ENCODE peak calls at places on chromosomes 1 and 21, in seven cellular contexts. J is left ventricle myocardium inferior; S is upper lobe of right lung; H is CD4-positive, CD25-positive, alpha-beta regulatory T cell; V is colonic mucosa; G is GM23338; Z is prostate gland. M is an unnamed sample.

GRCh38 chr1:198680174-198680871 is 41.5 kb downstream of the PTPRC start:
- DNase-seq in J (no peak), S (no peak), H (no peak), V (no peak), G (no peak), Z (no peak), M (no peak)

GRCh38 chr1:159977364-159978106 is 23.5 kb upstream of the SLAMF9 start:
- DNase-seq in J (no peak), S (no peak), H (no peak), V (no peak), G (no peak), Z (no peak), M (no peak)

GRCh38 chr1:92711473-92712165 is 73.3 kb downstream of the EVI5 start:
- DNase-seq in J (no peak), S (no peak), H (no peak), V (no peak), G (no peak), Z (no peak), M (no peak)

GRCh38 chr1:115706774-115707425 is 61.6 kb downstream of the CASQ2 start:
- DNase-seq in J (no peak), S (no peak), H (peak), V (no peak), G (peak), Z (no peak), M (peak)

GRCh38 chr1:45864124-45864721 is 60.8 kb downstream of the MAST2 start:
- DNase-seq in J (no peak), S (no peak), H (no peak), V (no peak), G (no peak), Z (no peak), M (peak)

GRCh38 chr1:117661027-117661426 is 55.2 kb downstream of the TENT5C start:
- DNase-seq in J (no peak), S (no peak), H (peak), V (no peak), G (no peak), Z (no peak), M (no peak)

GRCh38 chr1:58922302-58923089 is 138.6 kb upstream of the JUN start:
- DNase-seq in J (peak), S (peak), H (peak), V (peak), G (no peak), Z (peak), M (peak)

GRCh38 chr1:30650038-30650958 is 73.1 kb downstream of the MATN1 start:
- DNase-seq in J (no peak), S (no peak), H (no peak), V (no peak), G (no peak), Z (no peak), M (no peak)

GRCh38 chr1:15102646-15103045 is 50.9 kb upstream of the TMEM51 start:
- DNase-seq in J (no peak), S (no peak), H (no peak), V (no peak), G (no peak), Z (no peak), M (no peak)

GRCh38 chr1:32215629-32216505 is 6.3 kb downstream of the TMEM234 start:
- DNase-seq in J (peak), S (no peak), H (peak), V (peak), G (peak), Z (peak), M (peak)

GRCh38 chr1:45346473-45346872 is 6.2 kb upstream of the MUTYH start:
- DNase-seq in J (no peak), S (no peak), H (no peak), V (no peak), G (no peak), Z (no peak), M (no peak)

GRCh38 chr1:86258106-86258505 is 101.5 kb upstream of the COL24A1 start:
- DNase-seq in J (no peak), S (no peak), H (no peak), V (no peak), G (no peak), Z (no peak), M (no peak)

GRCh38 chr1:39973503-39974135 is 18.7 kb downstream of the MFSD2A start:
- DNase-seq in J (peak), S (peak), H (peak), V (peak), G (peak), Z (peak), M (peak)

GRCh38 chr21:46161800-46162592 is 6.6 kb upstream of the FTCD start:
- DNase-seq in J (no peak), S (peak), H (no peak), V (peak), G (no peak), Z (peak), M (no peak)

GRCh38 chr21:28126521-28127317 is 866.0 kb downstream of the LTN1 start:
- DNase-seq in J (no peak), S (no peak), H (no peak), V (no peak), G (no peak), Z (no peak), M (no peak)

GRCh38 chr1:226627924-226628623 is 79.5 kb downstream of the STUM start:
- DNase-seq in J (no peak), S (peak), H (no peak), V (no peak), G (no peak), Z (no peak), M (no peak)

GRCh38 chr1:165070675-165071074 is 285.8 kb downstream of the LMX1A start:
- DNase-seq in J (no peak), S (no peak), H (no peak), V (no peak), G (peak), Z (no peak), M (no peak)

GRCh38 chr1:100320311-100321097 is 31.8 kb upstream of the CDC14A start:
- DNase-seq in J (no peak), S (no peak), H (no peak), V (no peak), G (no peak), Z (no peak), M (no peak)

GRCh38 chr1:234768569-234769283 is 158.7 kb upstream of the IRF2BP2 start:
- DNase-seq in J (no peak), S (no peak), H (peak), V (peak), G (no peak), Z (no peak), M (no peak)

GRCh38 chr1:212437179-212437798 is 4.6 kb downstream of the NENF start:
- DNase-seq in J (no peak), S (no peak), H (no peak), V (no peak), G (no peak), Z (no peak), M (no peak)

GRCh38 chr1:208977012-208977411 is 606.5 kb upstream of the CAMK1G start:
- DNase-seq in J (no peak), S (no peak), H (no peak), V (no peak), G (no peak), Z (no peak), M (no peak)

GRCh38 chr1:98221926-98222325 is 301.1 kb upstream of the DPYD start:
- DNase-seq in J (no peak), S (no peak), H (no peak), V (no peak), G (no peak), Z (no peak), M (peak)

GRCh38 chr21:36429672-36430546 is 44.7 kb downstream of the CHAF1B start:
- DNase-seq in J (peak), S (peak), H (peak), V (peak), G (peak), Z (peak), M (peak)

GRCh38 chr21:33455858-33456446 is 23.8 kb downstream of the TMEM50B start:
- DNase-seq in J (no peak), S (no peak), H (no peak), V (no peak), G (no peak), Z (no peak), M (no peak)

GRCh38 chr1:17280894-17281293 is 27.1 kb upstream of the PADI4 start:
- DNase-seq in J (no peak), S (peak), H (no peak), V (no peak), G (no peak), Z (no peak), M (no peak)

GRCh38 chr1:92487078-92487605 is 417 bp upstream of the GFI1 start:
- DNase-seq in J (no peak), S (no peak), H (no peak), V (no peak), G (no peak), Z (no peak), M (no peak)

GRCh38 chr1:108639899-108640560 is 20.9 kb downstream of the HENMT1 start:
- DNase-seq in J (no peak), S (no peak), H (peak), V (no peak), G (no peak), Z (no peak), M (no peak)

GRCh38 chr1:10341062-10341600 is 57.7 kb upstream of the PGD start:
- DNase-seq in J (no peak), S (no peak), H (no peak), V (peak), G (no peak), Z (no peak), M (no peak)

GRCh38 chr21:29261555-29262540 is 36.9 kb upstream of the BACH1 start:
- DNase-seq in J (no peak), S (no peak), H (no peak), V (no peak), G (no peak), Z (peak), M (no peak)

GRCh38 chr1:55718758-55719671 is 503.9 kb upstream of the USP24 start:
- DNase-seq in J (peak), S (peak), H (no peak), V (peak), G (peak), Z (no peak), M (peak)

GRCh38 chr1:183163311-183163710 is 22.8 kb upstream of the LAMC2 start:
- DNase-seq in J (no peak), S (no peak), H (no peak), V (no peak), G (no peak), Z (no peak), M (no peak)

GRCh38 chr1:6178751-6179563 is 1.2 kb downstream of the CHD5 start:
- DNase-seq in J (no peak), S (peak), H (no peak), V (no peak), G (peak), Z (no peak), M (no peak)

GRCh38 chr1:15522551-15522950 is 1.5 kb downstream of the CASP9 start:
- DNase-seq in J (no peak), S (no peak), H (no peak), V (no peak), G (no peak), Z (no peak), M (no peak)

GRCh38 chr1:233294991-233295774 is at the start of gene PCNX2:
- DNase-seq in J (no peak), S (peak), H (peak), V (peak), G (peak), Z (peak), M (peak)

GRCh38 chr1:67892451-67893125 is 59.3 kb upstream of the GNG12 start:
- DNase-seq in J (no peak), S (no peak), H (no peak), V (no peak), G (peak), Z (no peak), M (no peak)

GRCh38 chr1:31657972-31658510 is 13.4 kb upstream of the PEF1 start:
- DNase-seq in J (no peak), S (no peak), H (no peak), V (no peak), G (no peak), Z (no peak), M (no peak)

GRCh38 chr21:20943476-20944085 is 54.6 kb upstream of the NCAM2 start:
- DNase-seq in J (no peak), S (no peak), H (no peak), V (no peak), G (no peak), Z (no peak), M (no peak)

GRCh38 chr1:171357179-171357578 is 43.2 kb downstream of the FMO4 start:
- DNase-seq in J (no peak), S (no peak), H (no peak), V (no peak), G (no peak), Z (no peak), M (no peak)

GRCh38 chr1:222167111-222167510 is 380.8 kb downstream of the HHIPL2 start:
- DNase-seq in J (peak), S (no peak), H (peak), V (peak), G (peak), Z (peak), M (peak)

DNA sequence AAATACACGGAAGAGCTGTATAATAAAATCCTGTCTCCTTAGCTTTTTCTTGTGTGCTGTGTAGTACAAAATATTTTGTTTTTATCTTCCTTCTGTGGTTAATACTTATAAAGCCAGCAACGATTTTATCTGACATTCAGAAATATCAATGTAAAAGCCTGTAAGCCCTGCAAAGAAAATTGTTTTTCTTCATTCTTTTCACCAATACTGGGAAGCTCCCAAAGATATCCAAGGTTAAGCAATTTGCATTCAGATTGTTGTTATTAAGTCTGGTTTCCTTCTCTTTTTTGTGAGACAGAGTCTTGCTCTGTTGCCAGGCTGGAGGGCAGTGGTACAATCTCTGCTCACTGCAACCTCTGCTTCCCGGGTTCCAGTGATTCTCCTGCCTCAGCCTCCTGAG is 38.0 kb upstream of the KIF26B start:
- DNase-seq in J (no peak), S (no peak), H (no peak), V (no peak), G (no peak), Z (no peak), M (no peak)
- H3K4me3 ChIP-seq in J (no peak), S (no peak), H (no peak), V (no peak), G (no peak), Z (no peak), M (no peak)

DNA sequence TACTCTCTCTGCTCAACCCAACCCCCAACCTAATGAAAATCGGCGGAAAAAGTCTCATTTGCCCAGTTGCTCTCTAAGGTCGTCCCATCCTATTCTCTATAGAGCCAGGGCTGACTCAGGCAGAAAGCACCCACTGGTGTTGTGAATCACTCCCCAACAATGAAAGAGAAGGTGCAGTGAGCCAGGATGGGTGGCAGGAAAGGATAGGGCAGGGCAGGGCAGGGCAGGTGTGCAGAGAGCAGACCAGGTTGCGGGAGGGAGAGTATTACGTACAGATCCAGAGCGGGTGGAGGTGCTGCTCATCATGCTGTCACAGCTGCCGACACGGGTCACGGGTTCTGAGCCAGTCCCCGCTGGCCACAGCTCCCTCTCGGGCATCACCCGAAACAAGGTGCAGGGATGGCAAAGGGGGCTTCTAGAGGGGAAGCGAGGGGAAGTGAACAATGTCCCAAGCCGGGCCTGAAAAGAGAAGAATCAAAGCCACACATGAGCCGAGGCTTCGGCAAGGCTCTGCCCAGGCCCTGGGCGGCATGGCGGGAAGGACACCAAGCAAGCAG is 5.3 kb downstream of the C1orf116 start:
- DNase-seq in J (no peak), S (peak), H (no peak), V (peak), G (no peak), Z (no peak), M (no peak)
- H3K4me3 ChIP-seq in J (no peak), S (peak), H (no peak), V (no peak), G (no peak), Z (no peak), M (no peak)

GRCh38 chr1:50983403-50983802 is 13.4 kb downstream of the CDKN2C start:
- DNase-seq in J (no peak), S (no peak), H (no peak), V (no peak), G (no peak), Z (no peak), M (no peak)

GRCh38 chr1:50979964-50980363 is 9.9 kb downstream of the CDKN2C start:
- DNase-seq in J (no peak), S (no peak), H (no peak), V (no peak), G (no peak), Z (no peak), M (no peak)

GRCh38 chr1:50978852-50979781 is 9.1 kb downstream of the CDKN2C start:
- DNase-seq in J (no peak), S (no peak), H (peak), V (peak), G (no peak), Z (no peak), M (peak)

GRCh38 chr1:50980505-50980904 is 10.5 kb downstream of the CDKN2C start:
- DNase-seq in J (no peak), S (no peak), H (no peak), V (no peak), G (no peak), Z (no peak), M (peak)

GRCh38 chr1:50981741-50982140 is 11.7 kb downstream of the CDKN2C start:
- DNase-seq in J (no peak), S (no peak), H (no peak), V (no peak), G (no peak), Z (no peak), M (peak)
- H3K4me3 ChIP-seq in J (peak), S (no peak), H (no peak), V (no peak), G (no peak), Z (no peak), M (no peak)

GRCh38 chr1:154453155-154453554 is 48.0 kb downstream of the IL6R start:
- DNase-seq in J (no peak), S (no peak), H (no peak), V (no peak), G (no peak), Z (no peak), M (no peak)
- H3K4me3 ChIP-seq in J (no peak), S (no peak), H (no peak), V (no peak), G (no peak), Z (no peak), M (no peak)

GRCh38 chr1:169727307-169727706 is 6.6 kb downstream of the SELE start:
- DNase-seq in J (no peak), S (no peak), H (no peak), V (peak), G (no peak), Z (no peak), M (no peak)

GRCh38 chr1:169726851-169727250 is 7.0 kb downstream of the SELE start:
- DNase-seq in J (no peak), S (no peak), H (no peak), V (peak), G (no peak), Z (no peak), M (no peak)

GRCh38 chr1:169722784-169723183 is 11.1 kb downstream of the SELE start:
- DNase-seq in J (no peak), S (no peak), H (no peak), V (no peak), G (no peak), Z (no peak), M (no peak)

GRCh38 chr1:169725930-169726329 is 7.9 kb downstream of the SELE start:
- DNase-seq in J (no peak), S (no peak), H (no peak), V (no peak), G (no peak), Z (no peak), M (no peak)

DNA sequence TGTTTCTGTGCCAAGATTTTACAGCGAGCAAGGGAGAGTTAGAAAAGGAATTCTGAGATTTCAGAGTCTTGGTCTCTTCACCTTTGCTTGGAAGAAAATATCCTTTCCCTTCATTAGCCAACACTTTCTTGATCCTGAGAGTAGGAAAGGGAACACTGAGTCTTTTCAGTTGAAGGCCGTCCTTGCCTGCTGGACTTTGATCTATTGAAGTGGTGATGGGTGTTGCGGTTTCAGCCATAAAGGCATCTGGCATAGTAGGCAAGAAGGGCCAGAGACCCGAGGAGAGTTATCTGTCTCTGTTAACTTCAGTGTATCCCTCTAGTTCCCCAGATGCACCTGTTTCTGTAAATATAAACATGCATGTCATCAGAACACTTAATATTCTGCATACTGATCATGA is 9.7 kb downstream of the SELE start:
- DNase-seq in J (no peak), S (no peak), H (no peak), V (peak), G (no peak), Z (no peak), M (no peak)
- H3K4me3 ChIP-seq in J (no peak), S (no peak), H (no peak), V (no peak), G (no peak), Z (no peak), M (no peak)

DNA sequence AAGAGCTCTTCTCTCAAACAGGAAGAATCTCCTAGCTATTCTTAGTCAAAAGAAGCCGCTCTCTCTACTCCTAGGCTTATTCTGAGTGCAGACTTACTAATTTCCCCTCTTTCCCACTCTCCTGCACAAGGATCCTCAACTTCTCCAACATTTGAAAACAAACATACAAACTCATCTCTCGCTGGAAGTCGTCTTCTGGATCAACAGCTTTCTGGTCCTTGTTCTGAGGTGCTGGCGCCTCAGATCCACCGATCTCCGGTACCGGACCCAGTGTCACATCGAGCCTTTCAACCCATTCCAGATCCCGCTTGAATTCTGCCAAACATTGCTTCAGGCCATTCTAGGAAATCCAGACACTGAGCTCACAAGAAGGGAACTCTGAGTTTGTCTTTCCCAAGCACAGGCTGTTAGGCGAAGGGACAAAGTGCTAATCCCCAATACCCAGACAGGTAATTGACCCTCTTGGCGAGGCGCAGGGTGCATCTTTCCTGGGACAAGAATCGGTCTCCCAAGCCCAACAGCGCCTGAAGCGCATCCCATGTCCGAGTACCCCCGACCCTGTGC is 696 bp downstream of the EBNA1BP2 start:
- DNase-seq in J (no peak), S (no peak), H (peak), V (peak), G (no peak), Z (no peak), M (no peak)
- H3K4me3 ChIP-seq in J (peak), S (peak), H (peak), V (peak), G (peak), Z (peak), M (peak)

DNA sequence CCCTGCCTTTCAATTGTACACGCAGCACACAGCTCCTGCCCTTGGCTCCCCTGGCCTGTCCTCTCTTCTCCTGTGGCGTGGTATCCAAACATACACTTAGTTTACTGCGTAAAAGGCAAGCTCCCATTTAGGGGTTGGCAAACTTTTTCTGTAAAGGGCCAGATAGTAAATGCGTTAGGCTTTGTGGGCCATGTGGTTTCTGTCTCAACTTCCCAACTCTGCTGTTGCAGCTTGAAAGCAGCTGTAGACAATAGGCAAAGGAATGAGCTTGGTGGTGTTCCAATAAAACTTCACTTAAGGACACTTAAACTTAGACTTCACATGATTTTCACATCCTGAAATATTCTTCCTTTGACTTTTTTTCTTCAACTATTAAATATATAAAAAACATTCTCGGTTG is 63.3 kb downstream of the RHOU start:
- DNase-seq in J (no peak), S (no peak), H (no peak), V (no peak), G (no peak), Z (no peak), M (no peak)
- H3K4me3 ChIP-seq in J (no peak), S (no peak), H (no peak), V (no peak), G (no peak), Z (no peak), M (no peak)